ENCODE peak calls at places on chromosomes 6 and 20, in eight cellular contexts. L, K, S, C, J, V, R and Y are unnamed samples.

GRCh38 chr20:1034420-1034799 is 32.3 kb upstream of the RSPO4 start:
- DNase-seq in L (no peak), K (no peak), S (no peak), C (no peak), J (no peak), V (no peak), R (no peak), Y (no peak)

GRCh38 chr6:167932468-167933276 is 64.8 kb upstream of the KIF25 start:
- DNase-seq in L (no peak), K (peak; percentile 36), S (no peak), C (peak; percentile 54), J (peak; percentile 35), V (no peak), R (no peak), Y (peak; percentile 25)

GRCh38 chr20:52103911-52104545 is 87.6 kb downstream of the ZFP64 start:
- DNase-seq in L (peak; percentile 64), K (peak; percentile 26), S (peak; percentile 10), C (no peak), J (peak; percentile 27), V (no peak), R (no peak), Y (peak; percentile 34)

GRCh38 chr20:14234666-14235295 is 102.6 kb downstream of the FLRT3 start:
- DNase-seq in L (no peak), K (peak; percentile 41), S (peak; percentile 15), C (no peak), J (peak; percentile 46), V (no peak), R (no peak), Y (peak; percentile 62)

GRCh38 chr6:154721460-154721859 is 11.8 kb upstream of the SCAF8 start:
- DNase-seq in L (no peak), K (peak; percentile 26), S (peak; percentile 34), C (no peak), J (peak; percentile 28), V (no peak), R (no peak), Y (peak; percentile 40)

GRCh38 chr20:53050338-53050737 is 78.2 kb downstream of the TSHZ2 start:
- DNase-seq in L (no peak), K (no peak), S (no peak), C (no peak), J (no peak), V (no peak), R (no peak), Y (no peak)

GRCh38 chr6:14147891-14148290 is 30.3 kb downstream of the CD83 start:
- DNase-seq in L (no peak), K (no peak), S (peak; percentile 62), C (peak; percentile 49), J (no peak), V (no peak), R (no peak), Y (no peak)

GRCh38 chr20:52083627-52084232 is 107.8 kb downstream of the ZFP64 start:
- DNase-seq in L (peak; percentile 74), K (peak; percentile 82), S (peak; percentile 82), C (peak; percentile 75), J (peak; percentile 80), V (peak; percentile 21), R (peak; percentile 73), Y (peak; percentile 80)

GRCh38 chr20:61249626-61250025 is 2.4 kb upstream of the CDH4 start:
- DNase-seq in L (no peak), K (no peak), S (no peak), C (no peak), J (no peak), V (no peak), R (no peak), Y (no peak)

GRCh38 chr6:43297644-43298564 is at the start of gene SLC22A7:
- DNase-seq in L (no peak), K (no peak), S (peak; percentile 38), C (no peak), J (peak; percentile 38), V (peak; percentile 18), R (no peak), Y (no peak)

GRCh38 chr6:37637562-37638413 is 59.9 kb downstream of the MDGA1 start:
- DNase-seq in L (no peak), K (no peak), S (no peak), C (no peak), J (no peak), V (no peak), R (no peak), Y (no peak)

GRCh38 chr6:150723056-150723658 is 123.5 kb downstream of the PLEKHG1 start:
- DNase-seq in L (no peak), K (no peak), S (no peak), C (no peak), J (no peak), V (no peak), R (no peak), Y (no peak)